ENCODE peak calls at places on chromosomes 13 and 19, in four cellular contexts. One of them, this sample, is unnamed.

GRCh38 chr13:27053235-27053884 is 118.3 kb downstream of the USP12 start:
- DNase-seq in GM12878: no peak
- DNase-seq in ovary: no peak
- DNase-seq in H1: no peak
- DNase-seq in this sample: no peak

GRCh38 chr13:79937311-79938243 is 403.3 kb downstream of the SPRY2 start:
- DNase-seq in GM12878: no peak
- DNase-seq in ovary: no peak
- DNase-seq in H1: no peak
- DNase-seq in this sample: no peak

GRCh38 chr19:51687791-51688664 is 5.1 kb upstream of the SPACA6 start:
- DNase-seq in GM12878: no peak
- DNase-seq in ovary: peak; percentile 74
- DNase-seq in H1: no peak
- DNase-seq in this sample: no peak

GRCh38 chr19:50480281-50481111 is 3.8 kb upstream of the GARIN5A start:
- DNase-seq in GM12878: no peak
- DNase-seq in ovary: no peak
- DNase-seq in H1: no peak
- DNase-seq in this sample: no peak

GRCh38 chr19:30441011-30441410 is 68.8 kb downstream of the ZNF536 start:
- DNase-seq in GM12878: no peak
- DNase-seq in ovary: no peak
- DNase-seq in H1: no peak
- DNase-seq in this sample: no peak

GRCh38 chr13:95276119-95276505 is 25.1 kb downstream of the ABCC4 start:
- DNase-seq in GM12878: no peak
- DNase-seq in ovary: no peak
- DNase-seq in H1: no peak
- DNase-seq in this sample: no peak

GRCh38 chr13:108827637-108828036 is 198.2 kb downstream of the MYO16 start:
- DNase-seq in GM12878: no peak
- DNase-seq in ovary: no peak
- DNase-seq in H1: no peak
- DNase-seq in this sample: no peak

GRCh38 chr19:16571689-16572331 is 405 bp downstream of the SLC35E1 start:
- DNase-seq in GM12878: no peak
- DNase-seq in ovary: no peak
- DNase-seq in H1: no peak
- DNase-seq in this sample: no peak

GRCh38 chr19:36215276-36216171 is 618 bp downstream of the ZNF146 start:
- DNase-seq in GM12878: no peak
- DNase-seq in ovary: no peak
- DNase-seq in H1: no peak
- DNase-seq in this sample: no peak

GRCh38 chr13:73844986-73845385 is 289.2 kb downstream of the KLF12 start:
- DNase-seq in GM12878: no peak
- DNase-seq in ovary: no peak
- DNase-seq in H1: no peak
- DNase-seq in this sample: no peak

GRCh38 chr13:102642475-102642874 is 45.7 kb downstream of the TPP2 start:
- DNase-seq in GM12878: no peak
- DNase-seq in ovary: no peak
- DNase-seq in H1: no peak
- DNase-seq in this sample: no peak

GRCh38 chr13:110907951-110908898 is 6.6 kb downstream of the ANKRD10 start:
- DNase-seq in GM12878: no peak
- DNase-seq in ovary: no peak
- DNase-seq in H1: peak; percentile 75
- DNase-seq in this sample: no peak

GRCh38 chr13:52599037-52599852 is 43.0 kb upstream of the HNRNPA1L2 start:
- DNase-seq in GM12878: no peak
- DNase-seq in ovary: no peak
- DNase-seq in H1: no peak
- DNase-seq in this sample: no peak

GRCh38 chr13:75468098-75468497 is 13.9 kb downstream of the TBC1D4 start:
- DNase-seq in GM12878: no peak
- DNase-seq in ovary: no peak
- DNase-seq in H1: no peak
- DNase-seq in this sample: no peak

GRCh38 chr13:50942630-50943311 is 33.2 kb downstream of the RNASEH2B start:
- DNase-seq in GM12878: no peak
- DNase-seq in ovary: no peak
- DNase-seq in H1: no peak
- DNase-seq in this sample: no peak

GRCh38 chr13:25215253-25215575 is 43.1 kb upstream of the AMER2 start:
- DNase-seq in GM12878: no peak
- DNase-seq in ovary: no peak
- DNase-seq in H1: no peak
- DNase-seq in this sample: no peak

GRCh38 chr13:74891610-74892009 is 590.4 kb downstream of the TBC1D4 start:
- DNase-seq in GM12878: no peak
- DNase-seq in ovary: no peak
- DNase-seq in H1: no peak
- DNase-seq in this sample: no peak

GRCh38 chr13:90171649-90172048 is 1175.8 kb upstream of the MIR17HG start:
- DNase-seq in GM12878: no peak
- DNase-seq in ovary: no peak
- DNase-seq in H1: no peak
- DNase-seq in this sample: no peak

GRCh38 chr19:33798701-33799111 is 2.0 kb downstream of the KCTD15 start:
- DNase-seq in GM12878: no peak
- DNase-seq in ovary: no peak
- DNase-seq in H1: no peak
- DNase-seq in this sample: no peak

GRCh38 chr19:55526216-55527196 is 10.4 kb downstream of the SBK2 start:
- DNase-seq in GM12878: no peak
- DNase-seq in ovary: peak; percentile 50
- DNase-seq in H1: no peak
- DNase-seq in this sample: no peak

GRCh38 chr19:35739275-35740107 is 2.8 kb downstream of the IGFLR1 start:
- DNase-seq in GM12878: no peak
- DNase-seq in ovary: peak; percentile 28
- DNase-seq in H1: no peak
- DNase-seq in this sample: no peak

GRCh38 chr13:46181799-46182490 is at the start of gene LCP1:
- DNase-seq in GM12878: peak; percentile 97
- DNase-seq in ovary: no peak
- DNase-seq in H1: no peak
- DNase-seq in this sample: peak; percentile 14

GRCh38 chr13:23629566-23630272 is 59.5 kb downstream of the TNFRSF19 start:
- DNase-seq in GM12878: no peak
- DNase-seq in ovary: no peak
- DNase-seq in H1: no peak
- DNase-seq in this sample: no peak

GRCh38 chr13:44267966-44268365 is 105.7 kb upstream of the SERP2 start:
- DNase-seq in GM12878: no peak
- DNase-seq in ovary: no peak
- DNase-seq in H1: no peak
- DNase-seq in this sample: no peak

GRCh38 chr13:111006508-111007031 is 91.7 kb upstream of the ANKRD10 start:
- DNase-seq in GM12878: no peak
- DNase-seq in ovary: peak; percentile 78
- DNase-seq in H1: no peak
- DNase-seq in this sample: no peak

GRCh38 chr13:108226184-108226583 is 8.0 kb downstream of the ABHD13 start:
- DNase-seq in GM12878: no peak
- DNase-seq in ovary: no peak
- DNase-seq in H1: no peak
- DNase-seq in this sample: no peak

GRCh38 chr19:58353717-58354477 is 605 bp upstream of the A1BG start:
- DNase-seq in GM12878: no peak
- DNase-seq in ovary: no peak
- DNase-seq in H1: no peak
- DNase-seq in this sample: no peak

GRCh38 chr13:90585392-90585791 is 762.1 kb upstream of the MIR17HG start:
- DNase-seq in GM12878: no peak
- DNase-seq in ovary: no peak
- DNase-seq in H1: no peak
- DNase-seq in this sample: no peak

GRCh38 chr13:51453308-51453958 is 597 bp upstream of the INTS6 start:
- DNase-seq in GM12878: peak; percentile 42
- DNase-seq in ovary: peak; percentile 82
- DNase-seq in H1: no peak
- DNase-seq in this sample: peak; percentile 79

GRCh38 chr13:40120288-40120687 is 464.8 kb downstream of the COG6 start:
- DNase-seq in GM12878: no peak
- DNase-seq in ovary: no peak
- DNase-seq in H1: no peak
- DNase-seq in this sample: no peak

GRCh38 chr13:19150226-19150625 is 31.4 kb downstream of the TUBA3C start:
- DNase-seq in GM12878: no peak
- DNase-seq in ovary: no peak
- DNase-seq in H1: no peak
- DNase-seq in this sample: no peak

GRCh38 chr13:21611385-21611784 is 7.4 kb upstream of the MICU2 start:
- DNase-seq in GM12878: no peak
- DNase-seq in ovary: no peak
- DNase-seq in H1: no peak
- DNase-seq in this sample: no peak
- TF ChIP-seq POLR2A in GM12878: no peak
- TF ChIP-seq POLR2A in ovary: no peak
- TF ChIP-seq POLR2A in H1: no peak
- TF ChIP-seq POLR2A in this sample: no peak

GRCh38 chr19:48638831-48639381 is 1.7 kb upstream of the DBP start:
- DNase-seq in GM12878: no peak
- DNase-seq in ovary: no peak
- DNase-seq in H1: no peak
- DNase-seq in this sample: no peak
- H3K4me3 ChIP-seq in GM12878: no peak overlapping the region
- H3K4me3 ChIP-seq in ovary: no peak overlapping the region
- H3K4me3 ChIP-seq in H1: peak overlapping the region; percentile 67
- H3K4me3 ChIP-seq in this sample: peak overlapping the region; percentile 86

GRCh38 chr19:9836021-9836420 is 903 bp downstream of the PIN1 start:
- DNase-seq in GM12878: no peak
- DNase-seq in ovary: no peak
- DNase-seq in H1: no peak
- DNase-seq in this sample: no peak

GRCh38 chr19:9835507-9835949 is 410 bp downstream of the PIN1 start:
- DNase-seq in GM12878: no peak
- DNase-seq in ovary: no peak
- DNase-seq in H1: no peak
- DNase-seq in this sample: no peak

GRCh38 chr19:9838324-9838723 is 3.2 kb downstream of the PIN1 start:
- DNase-seq in GM12878: no peak
- DNase-seq in ovary: no peak
- DNase-seq in H1: no peak
- DNase-seq in this sample: no peak

GRCh38 chr19:9834302-9834725 is 804 bp upstream of the PIN1 start:
- DNase-seq in GM12878: no peak
- DNase-seq in ovary: no peak
- DNase-seq in H1: no peak
- DNase-seq in this sample: no peak

GRCh38 chr19:9834726-9835506 is at the start of gene PIN1:
- DNase-seq in GM12878: peak; percentile 91
- DNase-seq in ovary: peak; percentile 98
- DNase-seq in H1: peak; percentile 98
- DNase-seq in this sample: peak; percentile 93
- TF ChIP-seq POLR2A in GM12878: peak; percentile 87
- TF ChIP-seq POLR2A in ovary: no peak
- TF ChIP-seq POLR2A in H1: peak; percentile 13
- TF ChIP-seq POLR2A in this sample: peak; percentile 22

GRCh38 chr19:46299695-46300094 is 2.9 kb downstream of the HIF3A start:
- DNase-seq in GM12878: no peak
- DNase-seq in ovary: peak; percentile 31
- DNase-seq in H1: no peak
- DNase-seq in this sample: no peak
- H3K4me3 ChIP-seq in GM12878: no peak overlapping the region
- H3K4me3 ChIP-seq in ovary: peak overlapping the region; percentile 25
- H3K4me3 ChIP-seq in H1: no peak overlapping the region
- H3K4me3 ChIP-seq in this sample: peak overlapping the region; percentile 26